ENCODE peak calls at places on chromosome 11, in eight cellular contexts. L is suprapubic skin; B is right atrium auricular region; S is CD4-positive, alpha-beta memory T cell; C is GM23338; Z is uterus; W is Peyer's patch; O is transverse colon. G is an unnamed sample. For H3K4me1, the result is how much of the 10 kb centered on the place peaks cover.

GRCh38 chr11:61732705-61733104 is 19.7 kb upstream of the MYRF start:
- DNase-seq in O (no peak), W (no peak), B (no peak), Z (no peak), S (no peak), C (no peak), L (no peak), G (no peak)

GRCh38 chr11:36540998-36541397 is 26.8 kb upstream of the RAG1 start:
- DNase-seq in Z (no peak), W (peak), C (peak), L (no peak), O (peak), B (no peak), S (no peak), G (peak)

GRCh38 chr11:126115253-126115540 is 52.5 kb upstream of the CDON start:
- DNase-seq in L (no peak), C (no peak), S (no peak), B (no peak), O (peak), Z (no peak), W (no peak), G (peak)

GRCh38 chr11:35986958-35987357 is 43.1 kb downstream of the LDLRAD3 start:
- DNase-seq in Z (no peak), W (no peak), O (no peak), S (no peak), B (no peak), L (no peak), C (no peak), G (no peak)

GRCh38 chr11:34890812-34891211 is 25.4 kb downstream of the APIP start:
- DNase-seq in Z (no peak), O (no peak), L (no peak), C (peak), B (no peak), W (no peak), S (peak), G (peak)

GRCh38 chr11:98616256-98616655 is 404.5 kb upstream of the CNTN5 start:
- DNase-seq in W (no peak), O (no peak), L (no peak), B (no peak), Z (no peak), S (no peak), C (no peak), G (no peak)

GRCh38 chr11:96074551-96075309 is 150.8 kb upstream of the MTMR2 start:
- DNase-seq in W (no peak), O (no peak), C (no peak), Z (no peak), L (no peak), B (no peak), S (no peak), G (no peak)

GRCh38 chr11:26842883-26843282 is 121.0 kb upstream of the SLC5A12 start:
- DNase-seq in S (no peak), C (no peak), Z (no peak), W (no peak), L (no peak), B (no peak), O (no peak), G (no peak)

GRCh38 chr11:115616941-115617340 is 112.7 kb upstream of the CADM1 start:
- DNase-seq in S (no peak), L (no peak), O (no peak), B (no peak), W (peak), C (no peak), Z (peak), G (no peak)

GRCh38 chr11:18749681-18750319 is 23.8 kb upstream of the IGSF22 start:
- DNase-seq in L (no peak), S (no peak), B (peak), O (no peak), Z (no peak), C (peak), W (no peak), G (no peak)

DNA sequence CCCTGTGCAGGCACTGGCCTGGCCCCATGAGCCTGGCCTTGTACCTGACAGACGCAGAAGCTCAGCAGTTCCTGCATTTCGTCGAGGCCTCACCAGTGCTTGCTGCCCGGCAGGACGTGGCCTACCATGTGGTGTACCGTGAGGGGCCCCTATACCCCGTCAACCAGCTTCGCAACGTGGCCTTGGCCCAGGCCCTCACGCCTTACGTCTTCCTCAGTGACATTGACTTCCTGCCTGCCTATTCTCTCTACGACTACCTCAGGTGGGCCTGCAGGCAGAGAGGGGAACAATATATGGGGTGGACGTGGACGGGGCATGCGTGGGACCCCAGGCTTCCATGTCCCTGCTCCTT is 4.9 kb downstream of the LARGE2 start:
- DNase-seq in W (peak), O (peak), L (no peak), B (no peak), S (no peak), Z (no peak), C (no peak), G (no peak)
- H3K4me3 ChIP-seq in W (no peak), O (no peak), L (no peak), B (no peak), S (no peak), Z (no peak), C (no peak), G (no peak)

GRCh38 chr11:119691020-119691666 is 37.9 kb downstream of the NECTIN1 start:
- DNase-seq in L (no peak), W (no peak), Z (no peak), C (no peak), O (no peak), B (no peak), S (peak), G (no peak)

GRCh38 chr11:119691701-119692546 is 37.1 kb downstream of the NECTIN1 start:
- DNase-seq in W (no peak), O (no peak), S (no peak), B (no peak), Z (no peak), L (no peak), C (no peak), G (no peak)

GRCh38 chr11:119694334-119694733 is 34.7 kb downstream of the NECTIN1 start:
- DNase-seq in Z (no peak), L (no peak), C (no peak), W (peak), B (no peak), O (peak), S (no peak), G (peak)

GRCh38 chr11:119693253-119693815 is 35.7 kb downstream of the NECTIN1 start:
- DNase-seq in S (no peak), C (no peak), W (no peak), O (no peak), B (no peak), Z (no peak), L (no peak), G (no peak)

DNA sequence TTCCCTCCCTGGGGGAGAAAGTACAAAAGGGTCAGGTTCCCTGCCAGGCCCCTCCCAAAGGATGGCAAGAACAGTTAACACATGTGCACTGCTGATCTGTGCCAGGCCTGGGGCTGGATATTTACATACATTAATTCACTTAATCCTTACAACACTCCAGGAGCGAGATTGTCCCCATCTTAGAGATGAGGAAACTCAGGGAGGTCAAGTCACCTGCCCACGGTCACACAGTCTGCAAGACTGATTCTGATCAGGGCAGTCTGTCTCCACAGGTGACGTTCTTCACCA is 36.5 kb downstream of the NECTIN1 start:
- DNase-seq in Z (no peak), W (no peak), C (no peak), S (no peak), L (no peak), B (no peak), O (no peak), G (no peak)
- H3K4me1 ChIP-seq in Z (under half), W (under half), C (half or more), S (under half), L (half or more), B (under half), O (under half), G (under half)

GRCh38 chr11:1826552-1827094 is 8.2 kb upstream of the SYT8 start:
- DNase-seq in O (peak), Z (no peak), S (no peak), L (peak), W (peak), B (no peak), C (peak), G (peak)
- H3K27ac ChIP-seq in O (no peak), Z (no peak), S (no peak), L (peak), W (no peak), B (no peak), C (no peak), G (no peak)

GRCh38 chr11:31815743-31816466 is 4.8 kb upstream of the PAX6 start:
- DNase-seq in Z (no peak), O (no peak), C (no peak), W (no peak), S (no peak), B (no peak), L (no peak), G (no peak)

GRCh38 chr11:31818874-31819331 is 7.8 kb upstream of the PAX6 start:
- DNase-seq in S (no peak), O (no peak), L (no peak), Z (no peak), W (no peak), B (no peak), C (peak), G (no peak)

GRCh38 chr11:31817621-31818493 is 6.7 kb upstream of the PAX6 start:
- DNase-seq in L (no peak), O (no peak), Z (no peak), W (no peak), S (no peak), C (peak), B (no peak), G (no peak)

GRCh38 chr11:31816467-31817053 is 5.4 kb upstream of the PAX6 start:
- DNase-seq in S (no peak), C (peak), Z (no peak), L (no peak), W (no peak), O (peak), B (no peak), G (peak)

GRCh38 chr11:31817054-31817620 is 6.0 kb upstream of the PAX6 start:
- DNase-seq in Z (no peak), S (no peak), O (no peak), C (peak), B (no peak), L (no peak), W (no peak), G (no peak)
- H3K4me3 ChIP-seq in Z (peak), S (no peak), O (no peak), C (peak), B (peak), L (peak), W (peak), G (no peak)

GRCh38 chr11:133952199-133953190 is 4.3 kb downstream of the IGSF9B start:
- DNase-seq in C (no peak), B (no peak), W (no peak), L (no peak), O (no peak), S (no peak), Z (no peak), G (no peak)

GRCh38 chr11:133955945-133956421 is 785 bp downstream of the IGSF9B start:
- DNase-seq in O (no peak), Z (no peak), S (no peak), B (no peak), L (no peak), W (no peak), C (peak), G (no peak)

GRCh38 chr11:133955091-133955846 is 1.5 kb downstream of the IGSF9B start:
- DNase-seq in B (peak), C (peak), O (peak), L (no peak), Z (peak), S (no peak), W (no peak), G (no peak)

GRCh38 chr11:133953571-133953970 is 3.2 kb downstream of the IGSF9B start:
- DNase-seq in C (no peak), L (no peak), B (no peak), W (no peak), O (no peak), S (no peak), Z (no peak), G (no peak)

DNA sequence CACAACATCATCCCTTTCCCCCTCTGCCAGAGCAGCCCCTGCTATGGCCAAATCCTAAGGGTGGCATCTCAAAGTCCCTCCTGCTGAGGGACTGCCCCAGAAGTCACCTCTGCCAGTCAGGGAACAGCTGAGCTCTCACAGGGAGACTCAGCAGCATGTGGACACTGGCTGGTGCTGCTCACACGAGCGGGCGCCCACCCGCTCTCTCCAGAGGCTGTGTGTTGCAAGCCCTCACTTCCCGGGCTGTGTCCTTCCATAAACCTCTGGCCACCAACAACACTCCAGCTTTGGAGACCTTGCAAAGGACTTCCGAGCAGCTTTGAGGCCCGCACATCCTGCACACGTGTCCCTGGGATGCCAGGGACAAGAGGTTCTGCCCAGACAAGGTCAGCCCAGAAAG is 2.8 kb downstream of the IGSF9B start:
- DNase-seq in L (no peak), C (no peak), S (no peak), Z (no peak), W (no peak), O (no peak), B (no peak), G (no peak)
- H3K4me1 ChIP-seq in L (half or more), C (half or more), S (under half), Z (under half), W (under half), O (half or more), B (half or more), G (under half)